ENCODE peak calls at places on chromosomes 13 and 19, in four cellular contexts. D, V, Y and R are unnamed samples.

GRCh38 chr13:99968521-99969367 is 2.8 kb downstream of the ZIC5 start:
- DNase-seq in D (no peak), V (no peak), Y (no peak), R (no peak)

GRCh38 chr19:10979950-10980349 is 19.1 kb downstream of the SMARCA4 start:
- DNase-seq in D (no peak), V (no peak), Y (no peak), R (no peak)

GRCh38 chr19:19269952-19270694 is 3.0 kb downstream of the TM6SF2 start:
- DNase-seq in D (no peak), V (no peak), Y (no peak), R (no peak)

GRCh38 chr19:13029893-13030292 is 34.6 kb downstream of the NFIX start:
- DNase-seq in D (no peak), V (no peak), Y (no peak), R (no peak)

GRCh38 chr19:17197666-17198065 is 17.5 kb upstream of the USE1 start:
- DNase-seq in D (no peak), V (no peak), Y (no peak), R (no peak)

GRCh38 chr13:94464771-94465170 is 14.7 kb downstream of the DCT start:
- DNase-seq in D (no peak), V (no peak), Y (no peak), R (no peak)

GRCh38 chr13:61734683-61735082 is 319.0 kb upstream of the PCDH20 start:
- DNase-seq in D (no peak), V (no peak), Y (no peak), R (no peak)

GRCh38 chr19:23283925-23284324 is 33.7 kb upstream of the ZNF724 start:
- DNase-seq in D (no peak), V (no peak), Y (peak; percentile 27), R (peak; percentile 45)

GRCh38 chr13:94416454-94417080 is 62.9 kb downstream of the DCT start:
- DNase-seq in D (no peak), V (no peak), Y (peak; percentile 62), R (no peak)

GRCh38 chr13:47831265-47831664 is 169.8 kb downstream of the SUCLA2 start:
- DNase-seq in D (no peak), V (no peak), Y (peak; percentile 76), R (no peak)

GRCh38 chr19:3665681-3666544 is 34.4 kb downstream of the PIP5K1C start:
- DNase-seq in D (peak; percentile 71), V (peak; percentile 27), Y (peak; percentile 37), R (peak; percentile 81)

GRCh38 chr13:19663416-19663979 is 30.0 kb downstream of the MPHOSPH8 start:
- DNase-seq in D (no peak), V (no peak), Y (no peak), R (no peak)

GRCh38 chr19:8257052-8257443 is 47.9 kb downstream of the CERS4 start:
- DNase-seq in D (no peak), V (no peak), Y (peak; percentile 25), R (no peak)

GRCh38 chr19:9075064-9075964 is 11.5 kb upstream of the OR1M1 start:
- DNase-seq in D (peak; percentile 84), V (peak; percentile 50), Y (peak; percentile 99), R (no peak)

GRCh38 chr13:36051082-36051481 is 80.1 kb downstream of the DCLK1 start:
- DNase-seq in D (no peak), V (no peak), Y (no peak), R (no peak)

GRCh38 chr19:16920816-16921529 is 32.2 kb downstream of the F2RL3 start:
- DNase-seq in D (peak; percentile 64), V (no peak), Y (peak; percentile 85), R (no peak)

GRCh38 chr13:19958119-19959111 is at the start of gene ZMYM2:
- DNase-seq in D (peak; percentile 100), V (peak; percentile 86), Y (peak; percentile 99), R (peak; percentile 99)

DNA sequence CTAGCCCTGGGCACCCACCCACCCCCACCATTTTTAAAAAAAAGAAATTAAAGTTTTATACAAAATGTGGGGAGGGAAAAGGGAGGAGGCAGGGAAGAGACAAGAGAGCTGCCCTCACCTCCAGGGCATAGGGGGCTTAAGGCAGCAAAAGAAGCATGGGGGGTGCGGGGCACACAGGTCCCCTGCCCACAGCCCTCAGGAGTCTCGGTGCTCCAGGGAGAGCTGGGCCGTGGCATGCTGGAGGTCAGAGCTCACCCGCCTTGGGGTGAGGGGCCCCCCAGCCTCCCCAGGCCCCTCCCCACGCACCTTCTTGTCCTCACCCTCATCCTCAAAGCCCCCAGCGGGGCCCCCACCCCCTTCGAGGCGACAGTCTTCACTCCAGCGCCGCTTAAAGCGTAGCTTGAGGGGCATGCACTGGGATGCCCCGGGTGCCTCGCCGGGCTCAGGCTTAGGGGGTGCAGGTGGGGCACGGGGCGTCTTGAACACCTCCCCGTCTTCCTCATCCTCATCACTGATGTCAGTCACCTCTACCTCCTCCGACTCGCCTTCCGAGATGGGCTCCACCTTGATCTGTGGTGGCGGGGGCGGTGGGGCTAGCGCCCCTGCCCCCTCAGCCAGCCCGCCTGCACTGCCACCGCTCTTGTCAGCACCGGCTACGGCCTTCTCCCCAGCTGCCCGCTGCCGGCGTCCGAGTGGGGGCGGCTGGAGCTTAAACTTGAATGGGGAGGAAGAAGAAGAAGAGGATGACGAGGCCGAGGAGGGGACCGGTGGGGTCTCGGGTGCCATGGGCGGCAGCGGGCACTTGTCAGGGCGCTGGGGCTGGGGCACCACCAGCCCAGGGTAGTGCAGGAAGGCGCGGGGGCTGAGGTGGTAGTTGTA is 6.1 kb upstream of the GSK3A start:
- DNase-seq in D (no peak), V (no peak), Y (no peak), R (no peak)
- H3K4me1 ChIP-seq in D (peaks cover 74% of the 10 kb centered on the region), V (peaks cover 74% of the 10 kb centered on the region), Y (peaks cover 26% of the 10 kb centered on the region), R (peaks cover 62% of the 10 kb centered on the region)

GRCh38 chr19:2039082-2039958 is 11.7 kb downstream of the MKNK2 start:
- DNase-seq in D (peak; percentile 69), V (no peak), Y (no peak), R (no peak)
- H3K4me1 ChIP-seq in D (peaks cover 60% of the 10 kb centered on the region), V (peaks cover 35% of the 10 kb centered on the region), Y (peaks cover 22% of the 10 kb centered on the region), R (peaks cover 6% of the 10 kb centered on the region)

DNA sequence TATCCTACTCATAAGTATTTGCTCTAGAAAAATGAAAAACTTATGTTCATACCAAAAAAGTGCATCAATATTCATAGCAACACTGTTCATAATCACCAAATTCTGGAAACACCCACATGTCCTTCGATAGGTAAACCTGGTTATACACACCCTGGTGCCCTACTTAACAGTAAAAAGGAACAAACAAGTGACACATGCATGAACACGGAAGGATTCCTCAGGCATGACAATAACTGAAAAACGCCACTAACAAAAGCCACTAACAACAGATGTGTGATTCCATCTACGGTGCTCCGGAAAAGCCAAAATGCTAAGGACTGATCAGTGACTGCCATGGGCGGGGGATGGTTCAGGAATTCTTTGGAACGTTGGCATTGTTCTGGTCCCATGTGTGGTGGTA is 65.5 kb downstream of the STK24 start:
- DNase-seq in D (no peak), V (no peak), Y (no peak), R (no peak)
- H3K4me1 ChIP-seq in D (peaks cover 38% of the 10 kb centered on the region), V (peaks cover 34% of the 10 kb centered on the region), Y (peaks cover 34% of the 10 kb centered on the region), R (peaks cover 40% of the 10 kb centered on the region)

GRCh38 chr19:14114854-14115253 is 2.7 kb downstream of the PRKACA start:
- DNase-seq in D (no peak), V (no peak), Y (peak; percentile 39), R (no peak)

GRCh38 chr19:14116918-14117578 is 514 bp downstream of the PRKACA start:
- DNase-seq in D (peak; percentile 65), V (no peak), Y (no peak), R (peak; percentile 81)

GRCh38 chr19:14116525-14116917 is 1.0 kb downstream of the PRKACA start:
- DNase-seq in D (no peak), V (no peak), Y (no peak), R (no peak)

GRCh38 chr19:14114439-14114838 is 3.1 kb downstream of the PRKACA start:
- DNase-seq in D (no peak), V (no peak), Y (no peak), R (no peak)

DNA sequence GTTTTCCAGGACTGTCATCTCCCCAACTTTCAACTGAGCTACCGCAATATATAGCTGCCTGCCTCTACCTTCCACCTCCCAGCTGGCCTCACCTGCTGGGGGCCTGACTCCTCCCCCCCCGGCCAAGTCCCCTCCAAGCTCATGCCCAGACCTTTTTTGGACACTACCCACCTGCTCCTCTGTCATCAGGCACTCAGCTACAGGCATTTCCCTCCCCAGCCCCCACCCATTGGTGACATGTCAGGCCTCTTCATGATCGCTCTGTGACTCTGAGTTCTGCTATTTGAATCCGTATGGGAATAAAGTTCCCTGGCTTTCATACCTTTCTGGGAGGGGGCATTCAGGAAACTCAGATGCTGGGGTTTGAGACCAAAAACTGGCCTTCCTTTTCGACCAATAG is 1.8 kb downstream of the PRKACA start:
- DNase-seq in D (no peak), V (no peak), Y (no peak), R (no peak)
- H3K4me1 ChIP-seq in D (peaks cover 83% of the 10 kb centered on the region), V (peaks cover 75% of the 10 kb centered on the region), Y (peaks cover 48% of the 10 kb centered on the region), R (peaks cover 58% of the 10 kb centered on the region)

GRCh38 chr13:114109646-114110045 is 22.8 kb downstream of the RASA3 start:
- DNase-seq in D (no peak), V (no peak), Y (no peak), R (peak; percentile 21)

GRCh38 chr13:114110091-114110829 is 22.2 kb downstream of the RASA3 start:
- DNase-seq in D (no peak), V (no peak), Y (no peak), R (peak; percentile 66)

GRCh38 chr13:114107686-114108081 is 24.7 kb downstream of the RASA3 start:
- DNase-seq in D (no peak), V (no peak), Y (peak; percentile 80), R (peak; percentile 17)

GRCh38 chr13:114108141-114108761 is 24.2 kb downstream of the RASA3 start:
- DNase-seq in D (no peak), V (no peak), Y (no peak), R (peak; percentile 48)

DNA sequence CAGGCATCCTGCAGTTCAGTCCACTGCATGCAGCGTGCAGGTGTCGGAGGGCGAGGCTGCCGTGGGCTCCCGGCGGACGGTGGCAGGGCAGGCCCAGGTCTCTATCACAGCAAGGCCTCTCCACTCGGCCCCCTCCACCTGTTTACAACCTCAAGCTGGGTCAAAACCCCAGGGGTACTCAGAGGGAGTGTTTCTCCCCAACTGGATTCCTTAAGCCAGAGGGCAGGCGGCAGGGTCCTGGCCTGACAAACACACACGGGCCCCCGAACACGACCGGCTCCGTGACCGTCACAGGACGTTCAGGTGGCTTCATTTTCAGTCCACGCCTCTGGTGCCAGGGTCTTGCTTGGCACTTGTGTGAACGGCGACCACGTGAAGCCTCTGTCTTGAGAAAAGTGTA is 23.5 kb downstream of the RASA3 start:
- DNase-seq in D (no peak), V (no peak), Y (no peak), R (peak; percentile 16)
- H3K4me1 ChIP-seq in D (no peaks in the 10 kb centered on the region), V (peaks cover 26% of the 10 kb centered on the region), Y (peaks cover 32% of the 10 kb centered on the region), R (peaks cover 35% of the 10 kb centered on the region)